ENCODE peak calls at places on chromosomes 5 and 9, in six cellular contexts. Y, D, I, F, C and S are unnamed samples.

GRCh38 chr9:37034938-37035471 is 937 bp upstream of the PAX5 start:
- DNase-seq in Y (no peak), D (peak), I (no peak), F (no peak), C (no peak), S (no peak)

GRCh38 chr5:177133845-177134652 is 476 bp downstream of the NSD1 start:
- DNase-seq in Y (peak), D (peak), I (no peak), F (peak), C (peak), S (peak)

GRCh38 chr5:83095973-83096539 is 18.7 kb downstream of the XRCC4 start:
- DNase-seq in Y (no peak), D (peak), I (no peak), F (peak), C (peak), S (peak)

GRCh38 chr5:85010014-85010562 is 625.4 kb upstream of the EDIL3 start:
- DNase-seq in Y (no peak), D (no peak), I (no peak), F (no peak), C (no peak), S (no peak)

GRCh38 chr9:116234091-116234490 is 80.5 kb downstream of the PAPPA start:
- DNase-seq in Y (no peak), D (peak), I (peak), F (peak), C (peak), S (peak)

GRCh38 chr5:74201334-74202081 is 439.0 kb downstream of the ENC1 start:
- DNase-seq in Y (no peak), D (no peak), I (no peak), F (peak), C (peak), S (peak)

GRCh38 chr5:88886756-88887741 is 4.1 kb upstream of the MEF2C start:
- DNase-seq in Y (no peak), D (no peak), I (no peak), F (no peak), C (no peak), S (no peak)

GRCh38 chr5:65326912-65327311 is 154.8 kb downstream of the ADAMTS6 start:
- DNase-seq in Y (no peak), D (peak), I (no peak), F (peak), C (peak), S (peak)

GRCh38 chr5:131783357-131783756 is 13.5 kb downstream of the FNIP1 start:
- DNase-seq in Y (no peak), D (no peak), I (no peak), F (no peak), C (no peak), S (no peak)

GRCh38 chr5:78550891-78551290 is 97.7 kb downstream of the LHFPL2 start:
- DNase-seq in Y (no peak), D (no peak), I (no peak), F (peak), C (no peak), S (peak)

GRCh38 chr9:90905079-90905478 is 103.5 kb downstream of the SYK start:
- DNase-seq in Y (no peak), D (peak), I (no peak), F (no peak), C (no peak), S (no peak)

GRCh38 chr5:59744531-59744992 is 149.0 kb downstream of the PDE4D start:
- DNase-seq in Y (no peak), D (no peak), I (no peak), F (peak), C (no peak), S (peak)

GRCh38 chr5:14414007-14414406 is 167.6 kb upstream of the OTULINL start:
- DNase-seq in Y (no peak), D (no peak), I (no peak), F (no peak), C (no peak), S (no peak)

GRCh38 chr9:116910201-116910600 is 223.1 kb downstream of the TRIM32 start:
- DNase-seq in Y (no peak), D (peak), I (no peak), F (no peak), C (no peak), S (no peak)

GRCh38 chr5:6201626-6202025 is 176.7 kb downstream of the MED10 start:
- DNase-seq in Y (no peak), D (no peak), I (no peak), F (no peak), C (no peak), S (no peak)

GRCh38 chr9:121976751-121977150 is 116.4 kb downstream of the TTLL11 start:
- DNase-seq in Y (no peak), D (no peak), I (no peak), F (peak), C (no peak), S (peak)

GRCh38 chr5:38433160-38433861 is 123.1 kb downstream of the LIFR start:
- DNase-seq in Y (no peak), D (no peak), I (no peak), F (peak), C (no peak), S (peak)

GRCh38 chr5:30749971-30750370 is 443.5 kb upstream of the CDH6 start:
- DNase-seq in Y (no peak), D (peak), I (no peak), F (peak), C (no peak), S (no peak)

GRCh38 chr9:134538856-134539562 is 102.6 kb upstream of the COL5A1 start:
- DNase-seq in Y (no peak), D (no peak), I (no peak), F (no peak), C (peak), S (no peak)

GRCh38 chr9:113578877-113579269 is 115.3 kb downstream of the RGS3 start:
- DNase-seq in Y (no peak), D (no peak), I (no peak), F (peak), C (no peak), S (peak)

GRCh38 chr5:171724771-171725609 is 60.6 kb upstream of the SMIM23 start:
- DNase-seq in Y (no peak), D (peak), I (no peak), F (no peak), C (no peak), S (no peak)

GRCh38 chr5:159655757-159656409 is 260.4 kb upstream of the ADRA1B start:
- DNase-seq in Y (no peak), D (no peak), I (no peak), F (no peak), C (no peak), S (no peak)

GRCh38 chr9:29798599-29798998 is 2225.3 kb upstream of the C9orf72 start:
- DNase-seq in Y (no peak), D (no peak), I (no peak), F (no peak), C (no peak), S (no peak)

GRCh38 chr5:81696418-81697397 is 54.2 kb downstream of the SSBP2 start:
- DNase-seq in Y (no peak), D (no peak), I (no peak), F (no peak), C (no peak), S (no peak)

GRCh38 chr5:16487448-16487847 is 21.8 kb upstream of the ZNF622 start:
- DNase-seq in Y (no peak), D (no peak), I (no peak), F (no peak), C (no peak), S (no peak)

GRCh38 chr5:96091874-96092273 is 130.2 kb upstream of the ELL2 start:
- DNase-seq in Y (no peak), D (no peak), I (no peak), F (no peak), C (no peak), S (no peak)

GRCh38 chr9:28197653-28198052 is 624.4 kb upstream of the C9orf72 start:
- DNase-seq in Y (no peak), D (no peak), I (no peak), F (no peak), C (no peak), S (no peak)

GRCh38 chr5:150593593-150593992 is 46.9 kb upstream of the SYNPO start:
- DNase-seq in Y (no peak), D (no peak), I (no peak), F (no peak), C (no peak), S (no peak)

GRCh38 chr9:131627846-131628820 is 82.8 kb downstream of the PRRT1B start:
- DNase-seq in Y (no peak), D (no peak), I (no peak), F (peak), C (peak), S (peak)

GRCh38 chr9:71819115-71819739 is 50.9 kb upstream of the CEMIP2 start:
- DNase-seq in Y (peak), D (no peak), I (no peak), F (peak), C (peak), S (peak)

GRCh38 chr5:91742504-91742903 is 359.4 kb upstream of the ARRDC3 start:
- DNase-seq in Y (no peak), D (no peak), I (no peak), F (no peak), C (no peak), S (no peak)

GRCh38 chr9:127788337-127789011 is 2.6 kb downstream of the CDK9 start:
- DNase-seq in Y (no peak), D (no peak), I (no peak), F (no peak), C (no peak), S (no peak)

GRCh38 chr5:9282211-9282610 is 263.7 kb downstream of the SEMA5A start:
- DNase-seq in Y (no peak), D (no peak), I (no peak), F (no peak), C (no peak), S (no peak)

GRCh38 chr9:97981828-97982164 is 1.3 kb upstream of the ANP32B start:
- DNase-seq in Y (no peak), D (no peak), I (no peak), F (no peak), C (no peak), S (peak)

GRCh38 chr9:124880501-124880900 is 18.6 kb downstream of the ARPC5L start:
- DNase-seq in Y (no peak), D (peak), I (no peak), F (no peak), C (no peak), S (no peak)

GRCh38 chr5:522899-523657 is 1.2 kb downstream of the SLC9A3 start:
- DNase-seq in Y (no peak), D (peak), I (no peak), F (no peak), C (no peak), S (no peak)

GRCh38 chr5:41788800-41789395 is 81.3 kb downstream of the OXCT1 start:
- DNase-seq in Y (no peak), D (no peak), I (no peak), F (peak), C (no peak), S (peak)
- H3K4me3 ChIP-seq in Y (no peak), D (no peak), I (no peak), F (no peak), C (no peak), S (no peak)

DNA sequence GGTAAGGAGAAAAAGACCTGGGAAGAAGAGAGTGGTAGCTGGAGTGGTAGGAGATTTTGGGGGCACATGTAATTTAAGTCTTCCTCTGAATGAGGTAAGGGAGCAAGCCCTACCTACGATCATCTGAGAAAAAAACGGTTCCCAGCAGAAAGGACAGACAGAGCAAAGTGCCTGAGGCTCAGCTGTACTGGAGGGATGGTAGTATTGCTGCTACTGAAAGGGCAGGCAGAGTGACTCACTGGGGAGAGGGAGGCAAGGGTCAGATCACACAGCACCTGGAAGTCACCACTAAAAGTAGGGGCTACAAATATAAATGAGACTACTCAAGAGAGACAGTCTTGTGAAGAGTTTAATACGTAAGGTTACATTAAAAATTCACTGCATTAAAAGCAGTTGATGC is 75.9 kb downstream of the NFIB start:
- DNase-seq in Y (no peak), D (peak), I (no peak), F (peak), C (peak), S (peak)
- H2AK5ac ChIP-seq in Y (no peak), D (peak), I (peak), F (no peak), C (no peak), S (peak)

GRCh38 chr5:127961006-127961763 is 122.4 kb upstream of the SLC12A2 start:
- DNase-seq in Y (no peak), D (no peak), I (no peak), F (no peak), C (no peak), S (no peak)

GRCh38 chr5:127962491-127962890 is 121.1 kb upstream of the SLC12A2 start:
- DNase-seq in Y (no peak), D (no peak), I (no peak), F (no peak), C (no peak), S (no peak)

GRCh38 chr5:127963233-127963632 is 120.3 kb upstream of the SLC12A2 start:
- DNase-seq in Y (no peak), D (no peak), I (no peak), F (no peak), C (no peak), S (no peak)

GRCh38 chr5:127960126-127960744 is 123.3 kb upstream of the SLC12A2 start:
- DNase-seq in Y (no peak), D (no peak), I (no peak), F (peak), C (no peak), S (peak)

GRCh38 chr5:127961764-127962148 is 121.8 kb upstream of the SLC12A2 start:
- DNase-seq in Y (no peak), D (no peak), I (no peak), F (no peak), C (no peak), S (no peak)
- H3K27ac ChIP-seq in Y (no peak), D (no peak), I (no peak), F (no peak), C (no peak), S (no peak)

GRCh38 chr5:54528633-54529032 is 11.1 kb downstream of the SNX18 start:
- DNase-seq in Y (no peak), D (no peak), I (no peak), F (no peak), C (no peak), S (no peak)
- H3K4me3 ChIP-seq in Y (no peak), D (no peak), I (no peak), F (no peak), C (no peak), S (no peak)

DNA sequence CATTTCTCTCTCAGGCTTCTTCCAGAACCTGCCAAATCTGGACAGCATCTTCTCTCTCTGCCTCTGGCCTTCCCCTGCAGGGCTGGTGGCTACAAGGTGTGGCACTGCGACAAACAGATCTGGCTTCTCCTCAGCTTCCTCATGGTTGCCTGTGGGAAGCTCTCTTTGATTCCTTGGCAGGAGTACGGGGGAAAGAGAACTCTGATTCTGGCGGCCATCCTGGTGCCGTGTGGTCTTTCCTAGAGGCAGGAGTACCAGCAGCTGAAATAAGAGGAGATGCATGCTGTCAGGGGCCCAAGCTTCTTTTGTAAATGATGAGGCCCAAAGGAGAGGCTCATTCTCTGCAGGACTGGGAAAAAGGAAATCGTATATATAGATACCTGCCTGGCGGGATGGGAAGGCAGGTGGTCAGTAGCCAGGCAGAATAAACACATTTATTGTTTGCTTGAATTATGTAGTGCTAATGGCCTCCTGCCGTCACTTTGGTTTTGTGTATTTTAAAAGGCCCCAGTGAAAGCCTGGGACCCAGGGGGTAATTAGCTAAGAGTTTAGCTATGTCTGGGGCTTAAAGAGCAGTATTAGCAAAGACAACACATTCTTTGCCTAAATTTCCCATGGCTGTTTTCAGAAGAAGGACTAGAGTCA is at the start of gene CER1:
- DNase-seq in Y (peak), D (peak), I (peak), F (no peak), C (no peak), S (no peak)
- H2AK5ac ChIP-seq in Y (no peak), D (no peak), I (peak), F (no peak), C (no peak), S (no peak)

GRCh38 chr9:112119225-112120045 is 55.7 kb downstream of the SUSD1 start:
- DNase-seq in Y (no peak), D (peak), I (no peak), F (peak), C (peak), S (peak)
- H3K27ac ChIP-seq in Y (no peak), D (no peak), I (no peak), F (no peak), C (peak), S (peak)

GRCh38 chr5:173243808-173244305 is 8.9 kb upstream of the NKX2-5 start:
- DNase-seq in Y (no peak), D (peak), I (no peak), F (no peak), C (peak), S (peak)
- H3K4me3 ChIP-seq in Y (no peak), D (peak), I (no peak), F (no peak), C (no peak), S (no peak)